ENCODE peak calls at places on chromosome 17, in four cellular contexts. W is WTC11, O is K562, Y is HepG2. J is an unnamed sample.

GRCh38 chr17:58432806-58433573 is 15.7 kb upstream of the RNF43 start:
- DNase-seq in W (no peak), O (no peak), Y (no peak), J (no peak)

GRCh38 chr17:77942111-77942988 is 16.2 kb upstream of the TNRC6C start:
- DNase-seq in W (no peak), O (no peak), Y (peak), J (no peak)

GRCh38 chr17:13031718-13032350 is 14.0 kb upstream of the ELAC2 start:
- DNase-seq in W (peak), O (peak), Y (peak), J (no peak)

GRCh38 chr17:1720856-1721386 is 3.6 kb upstream of the WDR81 start:
- DNase-seq in W (peak), O (no peak), Y (peak), J (no peak)

GRCh38 chr17:39564201-39564828 is 43.4 kb downstream of the NEUROD2 start:
- DNase-seq in W (peak), O (peak), Y (no peak), J (no peak)

GRCh38 chr17:73633736-73634135 is 10.5 kb downstream of the SDK2 start:
- DNase-seq in W (no peak), O (no peak), Y (no peak), J (no peak)

GRCh38 chr17:29722411-29723198 is 99.9 kb upstream of the CORO6 start:
- DNase-seq in W (no peak), O (peak), Y (no peak), J (peak)

GRCh38 chr17:72433797-72434196 is 313.0 kb downstream of the SOX9 start:
- DNase-seq in W (no peak), O (no peak), Y (no peak), J (no peak)

GRCh38 chr17:957856-958421 is 21.6 kb downstream of the NXN start:
- DNase-seq in W (no peak), O (no peak), Y (no peak), J (no peak)

GRCh38 chr17:14622622-14623101 is 321.8 kb downstream of the HS3ST3B1 start:
- DNase-seq in W (no peak), O (no peak), Y (no peak), J (no peak)

DNA sequence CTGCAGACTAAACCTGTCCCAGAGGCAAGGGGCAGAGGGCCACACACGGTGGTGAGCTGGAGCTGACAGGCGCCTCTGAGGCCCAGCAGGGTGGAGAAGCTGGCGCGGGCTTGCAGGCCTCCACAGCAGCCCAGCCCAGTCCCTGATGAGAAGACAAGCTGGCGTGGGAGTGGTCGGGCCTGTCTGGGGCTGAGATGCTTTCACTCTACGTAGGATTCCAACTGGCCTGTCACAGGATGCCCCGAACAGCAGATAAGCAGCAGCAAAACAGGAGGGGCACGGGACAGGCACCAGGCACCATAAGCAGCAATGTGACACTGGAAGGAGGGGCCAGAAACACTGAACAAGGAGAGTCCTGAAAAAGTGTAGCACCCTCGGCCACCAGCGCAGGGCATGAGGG is 40.1 kb downstream of the PEMT start:
- DNase-seq in W (no peak), O (no peak), Y (no peak), J (no peak)
- TF ChIP-seq ESRRA in W (no peak), O (no peak), Y (no peak), J (no peak)

GRCh38 chr17:57286372-57287105 is 30.2 kb downstream of the MSI2 start:
- DNase-seq in W (no peak), O (no peak), Y (no peak), J (no peak)

GRCh38 chr17:57289613-57290012 is 33.3 kb downstream of the MSI2 start:
- DNase-seq in W (no peak), O (no peak), Y (no peak), J (no peak)

GRCh38 chr17:57288034-57288752 is 31.9 kb downstream of the MSI2 start:
- DNase-seq in W (no peak), O (no peak), Y (no peak), J (no peak)

GRCh38 chr17:57289130-57289529 is 32.8 kb downstream of the MSI2 start:
- DNase-seq in W (no peak), O (no peak), Y (no peak), J (no peak)

DNA sequence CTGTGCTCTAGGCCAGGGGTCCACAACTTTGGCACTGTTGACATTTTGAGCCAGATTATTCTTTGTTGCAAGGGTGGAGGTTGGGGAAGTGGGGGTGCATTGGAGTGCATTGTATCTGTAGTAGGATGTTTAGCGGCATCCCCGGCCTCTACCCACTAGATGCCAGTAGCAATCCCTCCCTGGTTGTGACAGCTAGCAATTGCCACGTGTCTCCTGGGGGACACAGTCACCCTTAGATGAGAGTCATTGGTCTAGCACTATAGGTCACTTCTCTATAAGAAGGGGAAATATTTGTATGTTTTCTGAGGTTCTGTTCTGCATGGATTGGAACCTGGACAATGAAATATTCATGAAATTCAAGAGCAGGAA is 32.4 kb downstream of the MSI2 start:
- DNase-seq in W (no peak), O (no peak), Y (no peak), J (no peak)
- TF ChIP-seq ATF3 in W (no peak), O (no peak), Y (no peak), J (no peak)

GRCh38 chr17:17514993-17515920 is 19.1 kb upstream of the RASD1 start:
- DNase-seq in W (peak), O (no peak), Y (no peak), J (no peak)

GRCh38 chr17:17516941-17517720 is 20.9 kb upstream of the RASD1 start:
- DNase-seq in W (no peak), O (no peak), Y (no peak), J (no peak)

GRCh38 chr17:17514361-17514992 is 18.3 kb upstream of the RASD1 start:
- DNase-seq in W (no peak), O (no peak), Y (no peak), J (no peak)

GRCh38 chr17:17516315-17516930 is 20.2 kb upstream of the RASD1 start:
- DNase-seq in W (no peak), O (no peak), Y (no peak), J (no peak)

DNA sequence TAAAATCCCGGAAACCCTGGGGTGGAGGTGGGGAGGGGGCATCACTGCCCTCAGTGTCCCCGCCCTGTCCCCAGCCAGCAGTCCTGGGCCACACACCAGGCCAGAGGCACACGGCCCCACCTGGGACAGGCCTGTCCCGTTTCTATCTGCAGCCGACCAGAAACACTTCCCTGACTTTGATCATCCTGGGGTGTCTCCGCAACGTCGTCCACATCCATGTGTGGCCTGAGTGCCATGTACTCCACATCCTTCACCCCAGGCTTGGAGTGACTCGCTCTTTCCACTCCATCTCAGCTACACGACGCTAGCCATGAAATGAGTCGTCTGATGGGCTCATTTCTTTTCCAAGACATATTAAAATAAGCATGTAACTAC is 19.7 kb upstream of the RASD1 start:
- DNase-seq in W (no peak), O (no peak), Y (no peak), J (no peak)
- TF ChIP-seq ESRRA in W (no peak), O (no peak), Y (no peak), J (no peak)

GRCh38 chr17:81127133-81127455 is 38.2 kb upstream of the PVALEF start:
- DNase-seq in W (no peak), O (no peak), Y (no peak), J (no peak)

GRCh38 chr17:81125573-81126081 is 39.7 kb upstream of the PVALEF start:
- DNase-seq in W (no peak), O (no peak), Y (no peak), J (no peak)

GRCh38 chr17:81127526-81128177 is 37.7 kb upstream of the PVALEF start:
- DNase-seq in W (no peak), O (no peak), Y (no peak), J (no peak)

GRCh38 chr17:81128338-81128737 is 37.0 kb upstream of the PVALEF start:
- DNase-seq in W (no peak), O (no peak), Y (no peak), J (no peak)

DNA sequence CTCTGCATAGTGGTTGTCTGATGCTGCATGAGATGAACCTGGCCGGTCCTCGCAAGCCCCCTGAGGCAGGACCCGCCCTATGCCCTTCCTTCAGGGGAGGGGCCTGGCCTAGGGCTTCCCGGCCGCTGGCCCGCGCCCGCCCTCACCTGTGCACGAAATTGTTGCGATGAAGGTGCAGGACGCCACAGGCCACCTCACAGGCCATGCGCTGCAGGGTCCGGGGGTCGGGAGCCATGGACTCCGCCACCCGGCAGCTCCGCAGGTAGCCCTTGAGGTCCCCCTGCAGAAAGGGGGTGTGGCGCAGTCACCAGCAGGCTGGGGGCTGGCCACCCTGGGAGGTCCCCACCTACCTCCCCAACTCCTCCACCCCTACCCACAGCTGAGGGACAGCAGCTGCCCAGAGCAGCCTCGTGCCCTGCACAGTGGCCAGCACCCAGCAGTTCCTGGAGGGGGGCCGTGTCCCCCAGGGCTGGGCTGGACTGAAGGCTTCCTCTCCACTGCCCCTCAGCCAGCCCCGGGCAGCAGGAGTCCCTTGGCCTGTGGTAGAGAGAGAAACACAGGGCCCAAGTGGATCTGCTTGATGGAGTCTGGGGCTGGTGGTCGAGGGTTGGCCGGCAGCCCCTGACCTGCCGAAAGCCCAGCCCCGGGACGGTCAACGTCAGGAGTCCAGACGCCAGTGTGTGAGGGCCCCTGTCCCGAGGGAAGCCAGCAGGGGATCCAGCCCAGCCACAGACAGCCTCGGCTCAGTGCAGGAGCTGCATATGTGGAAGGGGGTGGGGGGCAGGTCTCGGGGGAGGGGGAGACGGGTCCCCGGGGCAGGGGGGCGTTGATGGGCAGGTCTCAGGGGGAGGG is 38.8 kb upstream of the PVALEF start:
- DNase-seq in W (no peak), O (no peak), Y (no peak), J (no peak)
- TF ChIP-seq ATF3 in W (no peak), O (no peak), Y (no peak), J (no peak)

GRCh38 chr17:31398381-31399275 is 7.2 kb downstream of the RAB11FIP4 start:
- DNase-seq in W (peak), O (no peak), Y (no peak), J (no peak)

GRCh38 chr17:31394544-31394943 is 3.1 kb downstream of the RAB11FIP4 start:
- DNase-seq in W (peak), O (peak), Y (peak), J (no peak)

GRCh38 chr17:31393749-31394146 is 2.3 kb downstream of the RAB11FIP4 start:
- DNase-seq in W (no peak), O (no peak), Y (no peak), J (no peak)

GRCh38 chr17:31400481-31400950 is 9.0 kb downstream of the RAB11FIP4 start:
- DNase-seq in W (peak), O (no peak), Y (no peak), J (no peak)

DNA sequence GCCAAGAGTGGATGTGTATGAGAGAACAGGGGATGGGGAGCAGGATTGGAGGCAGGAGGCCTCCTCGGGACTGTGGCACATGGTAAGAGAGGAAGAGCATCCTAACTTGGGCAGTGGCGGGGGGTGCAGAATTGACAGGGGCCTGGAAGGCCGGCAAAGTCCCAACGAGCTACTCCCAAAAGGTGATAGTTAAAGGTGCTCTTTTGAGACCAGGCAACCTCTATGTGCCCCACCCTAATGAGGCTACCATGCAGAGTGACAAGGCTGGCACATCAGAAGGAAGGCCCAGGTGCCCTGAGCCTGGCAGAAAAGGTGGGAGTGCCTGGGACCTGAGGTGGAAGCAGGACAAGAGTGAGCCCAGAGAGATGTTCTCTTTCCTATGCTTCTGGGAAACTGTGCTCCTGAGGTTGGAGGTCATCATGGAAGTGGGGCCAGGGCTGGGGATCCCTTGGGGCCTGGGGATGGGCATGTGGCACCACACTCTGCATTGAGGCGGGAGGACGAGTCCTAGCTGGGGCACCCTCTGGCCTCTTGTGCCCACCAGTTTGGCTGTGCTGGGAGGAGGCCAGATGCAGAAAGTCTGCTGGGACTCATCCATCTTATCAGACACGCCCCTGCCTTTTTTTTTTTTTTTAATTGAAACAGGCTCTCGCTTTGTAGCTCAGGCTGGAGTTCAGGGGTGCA is 5.9 kb downstream of the RAB11FIP4 start:
- DNase-seq in W (no peak), O (no peak), Y (no peak), J (no peak)
- TF ChIP-seq ESRRA in W (no peak), O (no peak), Y (no peak), J (no peak)

DNA sequence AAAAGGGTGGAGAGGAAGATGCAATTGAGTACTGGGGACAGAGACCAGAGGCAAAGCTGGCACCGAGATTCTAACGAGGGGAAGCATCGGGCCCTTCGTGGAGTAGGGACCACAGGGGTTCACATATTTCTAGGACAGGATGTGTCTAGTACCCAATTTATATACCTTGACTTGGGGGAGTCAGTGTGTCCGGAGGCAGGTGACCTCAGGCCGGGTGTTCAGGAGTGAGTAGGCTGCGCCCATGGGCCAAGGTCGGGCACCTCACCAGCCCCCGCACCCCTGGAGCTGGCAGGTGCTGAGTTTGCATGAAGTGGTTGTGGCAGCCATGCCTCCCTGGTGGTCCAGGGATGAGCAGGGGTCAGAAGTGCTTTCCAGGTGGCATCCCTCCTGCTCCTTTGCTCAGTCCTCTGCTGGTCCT is 8.6 kb upstream of the NXPH3 start:
- DNase-seq in W (no peak), O (no peak), Y (no peak), J (no peak)
- TF ChIP-seq ATF3 in W (no peak), O (no peak), Y (no peak), J (no peak)

DNA sequence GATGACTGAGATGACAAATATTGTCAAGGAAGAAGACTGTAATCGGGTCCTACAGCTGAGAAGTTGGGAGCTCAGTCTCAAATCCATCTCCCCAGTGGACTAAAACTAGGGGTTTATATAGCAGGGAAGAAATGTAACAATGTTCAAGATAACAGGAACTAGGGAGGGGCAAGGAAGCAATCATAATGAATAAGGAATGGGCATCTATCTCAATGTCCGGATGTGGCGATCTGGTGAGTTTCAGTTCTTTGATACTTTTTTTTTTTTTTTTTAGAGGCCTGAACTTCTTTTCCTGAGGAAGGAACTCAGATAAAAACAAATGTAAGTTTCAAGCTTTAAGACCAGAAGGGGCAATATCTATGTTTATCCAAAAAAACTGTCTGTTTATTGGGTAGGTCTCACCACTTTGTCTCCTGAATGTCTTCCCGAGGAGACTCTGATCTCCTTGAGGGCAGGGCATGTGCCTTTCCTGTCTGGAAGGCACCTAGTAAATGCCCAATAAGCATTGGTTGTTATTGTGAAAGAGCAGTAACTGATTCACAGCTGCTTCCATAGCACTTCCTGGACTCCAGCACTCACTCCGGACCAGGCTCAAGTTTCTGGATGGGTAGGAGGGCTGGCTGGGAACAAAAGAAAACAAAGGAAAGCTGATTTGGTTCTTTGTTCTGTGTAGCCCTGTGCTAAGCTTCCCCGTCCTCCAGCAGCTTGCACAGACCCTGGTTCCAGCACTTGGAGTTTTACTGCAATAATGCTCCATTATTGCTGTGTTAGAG is 51.9 kb downstream of the MEOX1 start:
- DNase-seq in W (no peak), O (no peak), Y (no peak), J (no peak)
- TF ChIP-seq ESRRA in W (no peak), O (no peak), Y (no peak), J (no peak)

GRCh38 chr17:81570896-81571453 is 18.8 kb upstream of the FAAP100 start:
- DNase-seq in W (no peak), O (no peak), Y (no peak), J (no peak)
- TF ChIP-seq ATF3 in W (no peak), O (no peak), Y (no peak), J (no peak)

DNA sequence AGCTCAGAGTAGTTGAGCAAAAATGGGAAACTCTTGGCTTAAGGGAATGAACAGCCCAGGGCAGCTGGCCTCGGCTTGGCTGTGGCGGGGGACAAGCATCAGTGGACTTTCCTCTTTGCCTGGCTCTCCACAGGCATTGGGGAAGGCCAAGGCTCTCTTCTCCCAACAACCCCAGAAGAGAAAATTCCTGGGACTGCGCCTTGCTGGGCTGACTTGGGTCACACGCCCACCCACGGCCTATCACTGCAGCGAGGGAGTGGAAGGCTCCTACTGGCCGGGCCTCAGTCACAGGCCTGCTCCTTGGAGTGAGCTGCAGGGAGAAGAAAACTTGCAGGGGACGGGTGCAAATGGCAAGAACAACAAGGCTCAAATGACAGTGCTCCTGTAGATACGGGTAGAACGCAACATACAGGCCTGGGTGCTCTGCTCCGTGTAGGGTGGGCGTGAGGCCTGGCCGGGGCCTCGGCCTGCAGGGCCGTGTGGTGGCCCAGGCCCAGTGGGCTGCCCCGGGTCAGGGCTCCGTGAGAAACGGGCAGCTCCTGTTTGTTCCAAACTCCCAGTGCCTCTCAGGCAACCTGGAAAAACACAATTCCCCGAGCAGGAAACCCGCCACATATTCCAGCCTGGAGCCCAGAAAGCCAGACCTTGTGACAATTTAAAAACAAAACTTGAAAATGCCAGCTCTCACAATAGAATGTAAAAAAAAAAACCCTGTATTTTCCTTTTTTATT is 25.1 kb upstream of the ATP2A3 start:
- DNase-seq in W (no peak), O (no peak), Y (no peak), J (no peak)
- TF ChIP-seq ESRRA in W (no peak), O (no peak), Y (no peak), J (no peak)

GRCh38 chr17:82205720-82206508 is 6.7 kb downstream of the CCDC57 start:
- DNase-seq in W (peak), O (peak), Y (peak), J (no peak)
- TF ChIP-seq ATF3 in W (no peak), O (peak), Y (no peak), J (no peak)